ENCODE peak calls at places on chromosomes 2 and 18, in four cellular contexts. One of them, this sample, is unnamed. For H3K9me3 and H3K4me1, the result is how much of the 10 kb centered on the place peaks cover.

GRCh38 chr2:196336206-196336605 is 164.8 kb upstream of the STK17B start:
- DNase-seq in tibial nerve: no peak
- DNase-seq in prostate gland: no peak
- DNase-seq in mucosa of descending colon: no peak
- DNase-seq in this sample: no peak

GRCh38 chr2:45724329-45724728 is 72.9 kb downstream of the PRKCE start:
- DNase-seq in mucosa of descending colon: no peak
- DNase-seq in tibial nerve: no peak
- DNase-seq in prostate gland: no peak
- DNase-seq in this sample: no peak

GRCh38 chr2:23449831-23450331 is 64.9 kb downstream of the KLHL29 start:
- DNase-seq in tibial nerve: no peak
- DNase-seq in mucosa of descending colon: no peak
- DNase-seq in prostate gland: no peak
- DNase-seq in this sample: no peak

GRCh38 chr18:72181241-72181764 is 362.8 kb downstream of the CBLN2 start:
- DNase-seq in tibial nerve: no peak
- DNase-seq in prostate gland: no peak
- DNase-seq in mucosa of descending colon: no peak
- DNase-seq in this sample: no peak

GRCh38 chr2:168355110-168355509 is 101.0 kb upstream of the CERS6 start:
- DNase-seq in tibial nerve: no peak
- DNase-seq in mucosa of descending colon: no peak
- DNase-seq in prostate gland: no peak
- DNase-seq in this sample: no peak

GRCh38 chr2:96502891-96503636 is 2.1 kb downstream of the NEURL3 start:
- DNase-seq in tibial nerve: no peak
- DNase-seq in prostate gland: no peak
- DNase-seq in mucosa of descending colon: peak
- DNase-seq in this sample: no peak

GRCh38 chr18:26656944-26657536 is 108.7 kb upstream of the KCTD1 start:
- DNase-seq in prostate gland: peak
- DNase-seq in tibial nerve: peak
- DNase-seq in mucosa of descending colon: peak
- DNase-seq in this sample: peak

GRCh38 chr2:39091535-39091934 is 29.3 kb downstream of the SOS1 start:
- DNase-seq in tibial nerve: no peak
- DNase-seq in prostate gland: no peak
- DNase-seq in mucosa of descending colon: no peak
- DNase-seq in this sample: no peak

GRCh38 chr18:77208969-77209368 is 40.7 kb upstream of the GALR1 start:
- DNase-seq in prostate gland: no peak
- DNase-seq in mucosa of descending colon: no peak
- DNase-seq in tibial nerve: no peak
- DNase-seq in this sample: no peak

GRCh38 chr2:85823951-85824350 is 64.8 kb downstream of the ST3GAL5 start:
- DNase-seq in tibial nerve: no peak
- DNase-seq in mucosa of descending colon: no peak
- DNase-seq in prostate gland: no peak
- DNase-seq in this sample: no peak

GRCh38 chr2:240146141-240146561 is 5.7 kb upstream of the OTOS start:
- DNase-seq in tibial nerve: no peak
- DNase-seq in mucosa of descending colon: peak
- DNase-seq in prostate gland: no peak
- DNase-seq in this sample: no peak

GRCh38 chr2:75481041-75481836 is 79.5 kb downstream of the EVA1A start:
- DNase-seq in mucosa of descending colon: no peak
- DNase-seq in tibial nerve: no peak
- DNase-seq in prostate gland: no peak
- DNase-seq in this sample: no peak

GRCh38 chr18:49464718-49465598 is 4.5 kb upstream of the DYM start:
- DNase-seq in tibial nerve: no peak
- DNase-seq in prostate gland: no peak
- DNase-seq in mucosa of descending colon: no peak
- DNase-seq in this sample: no peak

GRCh38 chr2:63104482-63104881 is 53.9 kb downstream of the OTX1 start:
- DNase-seq in tibial nerve: no peak
- DNase-seq in mucosa of descending colon: no peak
- DNase-seq in prostate gland: no peak
- DNase-seq in this sample: no peak

GRCh38 chr2:187698374-187699110 is 144.3 kb upstream of the TFPI start:
- DNase-seq in prostate gland: no peak
- DNase-seq in mucosa of descending colon: no peak
- DNase-seq in tibial nerve: no peak
- DNase-seq in this sample: no peak

GRCh38 chr2:134119672-134120159 is 134.2 kb upstream of the MGAT5 start:
- DNase-seq in prostate gland: peak
- DNase-seq in tibial nerve: peak
- DNase-seq in mucosa of descending colon: peak
- DNase-seq in this sample: peak

GRCh38 chr2:226467221-226467620 is 332.4 kb downstream of the IRS1 start:
- DNase-seq in mucosa of descending colon: no peak
- DNase-seq in prostate gland: no peak
- DNase-seq in tibial nerve: no peak
- DNase-seq in this sample: no peak

GRCh38 chr2:73759287-73759764 is 20.6 kb downstream of the DUSP11 start:
- DNase-seq in prostate gland: no peak
- DNase-seq in tibial nerve: no peak
- DNase-seq in mucosa of descending colon: no peak
- DNase-seq in this sample: peak

GRCh38 chr2:42513252-42513918 is 19.6 kb upstream of the KCNG3 start:
- DNase-seq in prostate gland: peak
- DNase-seq in mucosa of descending colon: no peak
- DNase-seq in tibial nerve: no peak
- DNase-seq in this sample: no peak

GRCh38 chr2:240225660-240226475 is 85.4 kb upstream of the OTOS start:
- DNase-seq in prostate gland: no peak
- DNase-seq in mucosa of descending colon: no peak
- DNase-seq in tibial nerve: no peak
- DNase-seq in this sample: no peak

GRCh38 chr18:56322403-56322802 is 316.0 kb downstream of the TXNL1 start:
- DNase-seq in tibial nerve: no peak
- DNase-seq in prostate gland: no peak
- DNase-seq in mucosa of descending colon: no peak
- DNase-seq in this sample: no peak

DNA sequence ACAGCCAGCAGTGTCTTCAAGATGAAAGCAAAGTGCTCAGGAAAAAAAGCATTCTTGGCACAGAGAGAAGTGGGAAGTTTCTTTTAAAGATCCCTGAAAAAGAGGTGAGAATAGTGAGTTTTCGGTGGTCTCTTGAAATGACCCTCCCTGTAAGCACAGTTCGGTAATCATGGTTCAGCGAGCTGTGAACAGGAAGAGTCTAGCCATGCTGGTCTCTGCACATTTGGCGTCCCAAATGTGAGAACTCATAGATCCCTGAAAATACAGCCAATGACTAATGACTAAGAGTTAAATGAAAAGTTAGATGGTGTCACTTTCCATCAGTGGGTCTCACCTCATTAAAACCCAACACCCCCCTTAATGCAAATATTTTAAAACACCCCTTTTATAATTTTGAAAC is 3.4 kb downstream of the IL1R1 start:
- DNase-seq in tibial nerve: no peak
- DNase-seq in mucosa of descending colon: no peak
- DNase-seq in prostate gland: no peak
- DNase-seq in this sample: no peak
- H3K9me3 ChIP-seq in tibial nerve: under half
- H3K9me3 ChIP-seq in mucosa of descending colon: under half
- H3K9me3 ChIP-seq in prostate gland: under half
- H3K9me3 ChIP-seq in this sample: under half

GRCh38 chr18:13262839-13263691 is 44.5 kb downstream of the LDLRAD4 start:
- DNase-seq in tibial nerve: no peak
- DNase-seq in mucosa of descending colon: no peak
- DNase-seq in prostate gland: no peak
- DNase-seq in this sample: no peak
- H3K4me1 ChIP-seq in tibial nerve: under half
- H3K4me1 ChIP-seq in mucosa of descending colon: under half
- H3K4me1 ChIP-seq in prostate gland: under half
- H3K4me1 ChIP-seq in this sample: under half

GRCh38 chr2:234447963-234448362 is 48.9 kb downstream of the ARL4C start:
- DNase-seq in tibial nerve: no peak
- DNase-seq in mucosa of descending colon: no peak
- DNase-seq in prostate gland: no peak
- DNase-seq in this sample: no peak
- H3K4me3 ChIP-seq in tibial nerve: no peak
- H3K4me3 ChIP-seq in mucosa of descending colon: no peak
- H3K4me3 ChIP-seq in prostate gland: no peak
- H3K4me3 ChIP-seq in this sample: no peak

GRCh38 chr2:65081232-65081685 is 25.0 kb downstream of the CEP68 start:
- DNase-seq in mucosa of descending colon: no peak
- DNase-seq in tibial nerve: no peak
- DNase-seq in prostate gland: no peak
- DNase-seq in this sample: no peak

GRCh38 chr2:65085148-65085547 is 28.9 kb downstream of the CEP68 start:
- DNase-seq in prostate gland: no peak
- DNase-seq in tibial nerve: no peak
- DNase-seq in mucosa of descending colon: no peak
- DNase-seq in this sample: no peak
- H3K9me3 ChIP-seq in prostate gland: under half
- H3K9me3 ChIP-seq in tibial nerve: under half
- H3K9me3 ChIP-seq in mucosa of descending colon: under half
- H3K9me3 ChIP-seq in this sample: under half

GRCh38 chr18:24369420-24369819 is 28.2 kb downstream of the OSBPL1A start:
- DNase-seq in prostate gland: no peak
- DNase-seq in mucosa of descending colon: no peak
- DNase-seq in tibial nerve: no peak
- DNase-seq in this sample: no peak

GRCh38 chr18:24368749-24369148 is 28.9 kb downstream of the OSBPL1A start:
- DNase-seq in prostate gland: no peak
- DNase-seq in tibial nerve: no peak
- DNase-seq in mucosa of descending colon: no peak
- DNase-seq in this sample: no peak

GRCh38 chr18:24362757-24363156 is 34.9 kb downstream of the OSBPL1A start:
- DNase-seq in prostate gland: peak
- DNase-seq in tibial nerve: no peak
- DNase-seq in mucosa of descending colon: no peak
- DNase-seq in this sample: no peak

GRCh38 chr18:24366328-24366727 is 31.3 kb downstream of the OSBPL1A start:
- DNase-seq in prostate gland: no peak
- DNase-seq in mucosa of descending colon: no peak
- DNase-seq in tibial nerve: no peak
- DNase-seq in this sample: no peak

GRCh38 chr18:24364177-24364576 is 33.4 kb downstream of the OSBPL1A start:
- DNase-seq in prostate gland: no peak
- DNase-seq in tibial nerve: no peak
- DNase-seq in mucosa of descending colon: no peak
- DNase-seq in this sample: no peak
- H3K4me1 ChIP-seq in prostate gland: under half
- H3K4me1 ChIP-seq in tibial nerve: under half
- H3K4me1 ChIP-seq in mucosa of descending colon: under half
- H3K4me1 ChIP-seq in this sample: under half

DNA sequence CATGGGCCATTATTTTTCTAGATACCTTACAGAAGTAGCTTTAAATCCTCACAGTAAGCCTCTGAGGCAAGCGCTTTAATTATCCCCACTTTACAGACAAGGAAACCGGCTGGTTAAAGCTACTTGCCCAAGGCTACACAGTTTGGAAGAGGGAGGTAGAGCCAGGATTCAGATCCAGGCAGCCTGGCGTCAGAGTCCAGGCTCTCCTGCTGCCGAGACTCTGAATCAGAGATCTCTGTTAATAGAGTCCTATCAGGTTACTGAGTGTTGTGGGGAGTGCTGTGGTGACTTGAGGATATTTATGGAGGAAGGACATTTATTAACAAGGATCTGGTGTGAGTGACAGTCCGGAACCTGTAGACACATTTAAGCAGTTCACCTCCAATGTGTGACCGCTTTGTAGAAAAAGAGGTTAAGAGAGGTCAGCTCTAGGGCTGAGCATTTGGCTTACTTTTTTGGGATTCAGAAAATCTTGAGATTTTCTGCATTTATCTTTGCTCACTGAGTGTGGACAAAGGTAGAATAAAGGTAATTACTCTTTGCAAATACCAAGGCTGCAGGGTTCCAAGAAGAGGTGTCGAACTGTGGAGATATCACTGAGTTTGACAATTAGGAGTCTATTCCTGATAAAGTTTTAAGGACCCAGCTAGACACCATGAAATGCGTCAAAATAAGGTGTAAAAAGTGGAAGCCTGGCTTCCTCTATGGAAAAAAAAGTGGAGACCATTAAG is 1.6 kb upstream of the CEP192 start:
- DNase-seq in mucosa of descending colon: no peak
- DNase-seq in prostate gland: no peak
- DNase-seq in tibial nerve: no peak
- DNase-seq in this sample: no peak
- H3K4me3 ChIP-seq in mucosa of descending colon: no peak
- H3K4me3 ChIP-seq in prostate gland: no peak
- H3K4me3 ChIP-seq in tibial nerve: no peak
- H3K4me3 ChIP-seq in this sample: no peak

GRCh38 chr2:51151490-51152140 is 119.7 kb upstream of the NRXN1 start:
- DNase-seq in mucosa of descending colon: peak
- DNase-seq in tibial nerve: no peak
- DNase-seq in prostate gland: no peak
- DNase-seq in this sample: no peak
- H3K9me3 ChIP-seq in mucosa of descending colon: under half
- H3K9me3 ChIP-seq in tibial nerve: under half
- H3K9me3 ChIP-seq in prostate gland: under half
- H3K9me3 ChIP-seq in this sample: under half

GRCh38 chr2:20594048-20594750 is 56.7 kb downstream of the HS1BP3 start:
- DNase-seq in prostate gland: no peak
- DNase-seq in mucosa of descending colon: no peak
- DNase-seq in tibial nerve: peak
- DNase-seq in this sample: no peak
- H3K4me1 ChIP-seq in prostate gland: under half
- H3K4me1 ChIP-seq in mucosa of descending colon: under half
- H3K4me1 ChIP-seq in tibial nerve: half or more
- H3K4me1 ChIP-seq in this sample: under half